ENCODE peak calls at places on chromosomes 11 and 22, in ten cellular contexts. G is transverse colon; H is progenitor cell of endocrine pancreas; C is kidney tubule cell; U is Peyer's patch; Y is activated CD4-positive, alpha-beta T cell treated with anti-CD3 and anti-CD28 coated beads for 24 hours; E is C1 segment of cervical spinal cord; O is lower leg skin; F is NCI-H1048; M is iPS-NIHi11. K is an unnamed sample.

GRCh38 chr11:61332823-61333637 is at the start of the genes DDB1 and TKFC:
- DNase-seq in G (peak; percentile 97), H (peak; percentile 97), C (peak; percentile 94), U (peak; percentile 98), Y (peak; percentile 94), E (peak; percentile 92), O (peak; percentile 91), F (peak; percentile 89), M (peak; percentile 100), K (peak; percentile 99)

GRCh38 chr22:45006873-45007246 is 2.9 kb downstream of the PHF21B start:
- DNase-seq in G (no peak), H (peak; percentile 59), C (no peak), U (no peak), Y (no peak), E (peak; percentile 42), O (no peak), F (no peak), M (peak; percentile 92), K (no peak)

GRCh38 chr22:45452565-45453449 is 39.3 kb downstream of the RIBC2 start:
- DNase-seq in G (no peak), H (no peak), C (no peak), U (no peak), Y (no peak), E (no peak), O (no peak), F (no peak), M (no peak), K (no peak)

GRCh38 chr11:134725939-134726639 is 314.0 kb upstream of the B3GAT1 start:
- DNase-seq in G (peak; percentile 24), H (peak; percentile 41), C (peak; percentile 46), U (no peak), Y (no peak), E (no peak), O (no peak), F (no peak), M (peak; percentile 66), K (peak; percentile 95)

GRCh38 chr22:35375031-35375430 is 5.9 kb upstream of the HMOX1 start:
- DNase-seq in G (no peak), H (no peak), C (peak; percentile 74), U (no peak), Y (no peak), E (no peak), O (no peak), F (no peak), M (no peak), K (no peak)

GRCh38 chr11:68355471-68355870 is 43.1 kb downstream of the LRP5 start:
- DNase-seq in G (no peak), H (no peak), C (peak; percentile 15), U (no peak), Y (no peak), E (no peak), O (no peak), F (no peak), M (no peak), K (no peak)

GRCh38 chr22:20422965-20423635 is 14.5 kb downstream of the SCARF2 start:
- DNase-seq in G (no peak), H (no peak), C (no peak), U (no peak), Y (no peak), E (peak; percentile 84), O (no peak), F (no peak), M (no peak), K (no peak)

GRCh38 chr11:101475699-101476098 is 108.1 kb downstream of the TRPC6 start:
- DNase-seq in G (no peak), H (no peak), C (no peak), U (no peak), Y (no peak), E (no peak), O (no peak), F (no peak), M (no peak), K (no peak)

GRCh38 chr11:57320719-57321387 is 3.9 kb downstream of the TNKS1BP1 start:
- DNase-seq in G (peak; percentile 50), H (no peak), C (no peak), U (no peak), Y (no peak), E (no peak), O (no peak), F (no peak), M (no peak), K (peak; percentile 38)

GRCh38 chr22:45246060-45246985 is 5.6 kb upstream of the KIAA0930 start:
- DNase-seq in G (peak; percentile 79), H (no peak), C (peak; percentile 99), U (peak; percentile 88), Y (no peak), E (no peak), O (peak; percentile 73), F (no peak), M (no peak), K (no peak)

GRCh38 chr11:45451766-45452440 is 165.8 kb upstream of the SYT13 start:
- DNase-seq in G (no peak), H (no peak), C (no peak), U (no peak), Y (no peak), E (no peak), O (no peak), F (no peak), M (no peak), K (no peak)

GRCh38 chr22:33578752-33579151 is 341.5 kb downstream of the LARGE1 start:
- DNase-seq in G (no peak), H (no peak), C (peak; percentile 69), U (no peak), Y (no peak), E (no peak), O (no peak), F (no peak), M (no peak), K (no peak)

GRCh38 chr11:44189986-44190882 is 94.8 kb downstream of the EXT2 start:
- DNase-seq in G (no peak), H (no peak), C (no peak), U (no peak), Y (no peak), E (no peak), O (no peak), F (no peak), M (no peak), K (no peak)

GRCh38 chr11:16942917-16943316 is 71.3 kb downstream of the PLEKHA7 start:
- DNase-seq in G (no peak), H (no peak), C (no peak), U (no peak), Y (no peak), E (no peak), O (no peak), F (no peak), M (no peak), K (no peak)

GRCh38 chr11:61972796-61973602 is 5.6 kb upstream of the FTH1 start:
- DNase-seq in G (no peak), H (no peak), C (peak; percentile 94), U (peak; percentile 75), Y (no peak), E (no peak), O (no peak), F (no peak), M (no peak), K (no peak)

GRCh38 chr11:111846063-111846462 is 25.3 kb downstream of the ALG9 start:
- DNase-seq in G (no peak), H (no peak), C (peak; percentile 42), U (no peak), Y (no peak), E (no peak), O (no peak), F (no peak), M (no peak), K (no peak)

GRCh38 chr22:45867118-45867905 is 109.7 kb downstream of the WNT7B start:
- DNase-seq in G (no peak), H (no peak), C (peak; percentile 37), U (no peak), Y (no peak), E (no peak), O (no peak), F (no peak), M (peak; percentile 82), K (no peak)

GRCh38 chr11:6271598-6271997 is 12.0 kb downstream of the CCKBR start:
- DNase-seq in G (no peak), H (no peak), C (no peak), U (no peak), Y (no peak), E (no peak), O (no peak), F (no peak), M (no peak), K (no peak)

GRCh38 chr11:66479741-66480115 is 506 bp upstream of the DPP3 start:
- DNase-seq in G (no peak), H (no peak), C (no peak), U (no peak), Y (no peak), E (no peak), O (peak; percentile 47), F (peak; percentile 53), M (no peak), K (no peak)

GRCh38 chr11:86632499-86633269 is 39.7 kb downstream of the ME3 start:
- DNase-seq in G (no peak), H (no peak), C (peak; percentile 99), U (no peak), Y (no peak), E (no peak), O (no peak), F (no peak), M (peak; percentile 69), K (peak; percentile 39)

GRCh38 chr11:86999859-87000753 is 37.6 kb upstream of the TMEM135 start:
- DNase-seq in G (no peak), H (no peak), C (peak; percentile 32), U (no peak), Y (no peak), E (no peak), O (no peak), F (no peak), M (peak; percentile 46), K (peak; percentile 72)

GRCh38 chr22:46225631-46226030 is 24.5 kb downstream of the CDPF1 start:
- DNase-seq in G (no peak), H (no peak), C (no peak), U (no peak), Y (no peak), E (no peak), O (no peak), F (no peak), M (no peak), K (no peak)

GRCh38 chr11:78209478-78209877 is 20.8 kb downstream of the USP35 start:
- DNase-seq in G (no peak), H (no peak), C (no peak), U (peak; percentile 36), Y (no peak), E (no peak), O (no peak), F (no peak), M (no peak), K (no peak)